ENCODE peak calls at places on chromosomes 16 and 17, in six cellular contexts. Z, B, D, X, Q and M are unnamed samples. For H3K4me1, the result is how much of the 10 kb centered on the place peaks cover.

GRCh38 chr17:10668771-10669170 is 11.7 kb upstream of the MYH3 start:
- DNase-seq in B (no peak), Q (peak), Z (no peak), X (no peak), D (no peak), M (peak)

GRCh38 chr17:71801301-71801700 is 319.5 kb upstream of the SOX9 start:
- DNase-seq in B (no peak), D (no peak), Z (no peak), X (no peak), Q (no peak), M (peak)

GRCh38 chr17:50681260-50682200 is 26.2 kb downstream of the ANKRD40 start:
- DNase-seq in D (no peak), Z (peak), B (no peak), Q (peak), X (peak), M (peak)

GRCh38 chr16:67703626-67704025 is 15.5 kb downstream of the GFOD2 start:
- DNase-seq in X (no peak), Z (no peak), B (no peak), Q (no peak), D (no peak), M (no peak)

GRCh38 chr17:77453613-77454559 is 313.1 kb downstream of the SEC14L1 start:
- DNase-seq in B (no peak), Q (no peak), Z (peak), D (no peak), X (no peak), M (no peak)

GRCh38 chr16:89873822-89874689 is 664 bp downstream of the TCF25 start:
- DNase-seq in D (peak), X (peak), B (peak), Z (peak), Q (peak), M (peak)

GRCh38 chr17:75459590-75460267 is 3.3 kb downstream of the TMEM94 start:
- DNase-seq in X (no peak), D (no peak), Z (peak), Q (no peak), B (no peak), M (no peak)

GRCh38 chr16:67396775-67397450 is 3.6 kb upstream of the TPPP3 start:
- DNase-seq in X (no peak), Z (no peak), Q (no peak), B (no peak), D (no peak), M (no peak)

GRCh38 chr16:19710191-19710908 is 7.7 kb downstream of the KNOP1 start:
- DNase-seq in Z (no peak), Q (no peak), X (no peak), D (no peak), B (no peak), M (no peak)

GRCh38 chr16:3364774-3365427 is 9.2 kb downstream of the OR2C1 start:
- DNase-seq in Z (peak), D (peak), Q (peak), X (peak), B (peak), M (peak)

GRCh38 chr17:37483311-37484039 is 6.2 kb upstream of the DUSP14 start:
- DNase-seq in D (no peak), X (peak), Q (peak), B (no peak), Z (no peak), M (peak)

GRCh38 chr17:82173351-82174041 is 39.1 kb downstream of the CCDC57 start:
- DNase-seq in Q (no peak), B (no peak), Z (no peak), X (no peak), D (no peak), M (no peak)

GRCh38 chr17:32596666-32597065 is 109.9 kb downstream of the CDK5R1 start:
- DNase-seq in X (no peak), B (no peak), Q (peak), Z (no peak), D (no peak), M (peak)

GRCh38 chr17:83067718-83068261 is 11.6 kb upstream of the METRNL start:
- DNase-seq in B (no peak), X (no peak), Z (no peak), D (no peak), Q (peak), M (peak)

GRCh38 chr17:15507001-15507400 is 39.6 kb upstream of the CDRT4 start:
- DNase-seq in B (no peak), Z (no peak), D (no peak), Q (no peak), X (no peak), M (no peak)

GRCh38 chr16:9957002-9957401 is 225.2 kb downstream of the GRIN2A start:
- DNase-seq in Q (no peak), X (no peak), B (no peak), Z (no peak), D (no peak), M (no peak)

GRCh38 chr17:45171338-45172231 is 9.9 kb downstream of the HEXIM2 start:
- DNase-seq in Q (no peak), X (peak), B (peak), Z (peak), D (peak), M (peak)

GRCh38 chr17:81991684-81992513 is 14.5 kb downstream of the ASPSCR1 start:
- DNase-seq in Z (peak), B (peak), Q (peak), D (no peak), X (peak), M (peak)

GRCh38 chr17:74431568-74432483 is at the start of gene GPRC5C:
- DNase-seq in Q (no peak), B (peak), D (peak), Z (peak), X (peak), M (peak)

GRCh38 chr17:15494821-15495220 is 27.4 kb upstream of the CDRT4 start:
- DNase-seq in X (no peak), Q (no peak), Z (no peak), D (no peak), B (no peak), M (no peak)

GRCh38 chr17:49249292-49249794 is 18.8 kb upstream of the PHOSPHO1 start:
- DNase-seq in D (no peak), Q (no peak), X (peak), B (no peak), Z (no peak), M (peak)

GRCh38 chr17:62616993-62617893 is 10.2 kb upstream of the MRC2 start:
- DNase-seq in B (no peak), Q (peak), X (no peak), D (no peak), Z (no peak), M (peak)

GRCh38 chr17:38914741-38915638 is 10.4 kb upstream of the LASP1NB start:
- DNase-seq in B (no peak), Z (peak), X (no peak), Q (no peak), D (peak), M (no peak)

GRCh38 chr17:38510424-38511125 is 82.3 kb downstream of the ARHGAP23 start:
- DNase-seq in Z (peak), Q (no peak), X (no peak), D (peak), B (no peak), M (no peak)

GRCh38 chr16:6427621-6428020 is 905.0 kb upstream of the RBFOX1 start:
- DNase-seq in D (no peak), B (no peak), Z (no peak), X (no peak), Q (no peak), M (no peak)

GRCh38 chr17:37701424-37702020 is 43.3 kb downstream of the HNF1B start:
- DNase-seq in Q (no peak), D (no peak), X (no peak), Z (peak), B (peak), M (peak)

GRCh38 chr16:50204426-50205108 is 51.5 kb downstream of the TENT4B start:
- DNase-seq in Q (no peak), X (no peak), Z (no peak), B (no peak), D (no peak), M (peak)

GRCh38 chr16:50207652-50208051 is 54.5 kb downstream of the TENT4B start:
- DNase-seq in Q (peak), B (no peak), D (no peak), X (peak), Z (no peak), M (peak)

GRCh38 chr16:50210266-50211038 is 55.9 kb upstream of the ADCY7 start:
- DNase-seq in X (peak), D (peak), Z (peak), Q (peak), B (peak), M (peak)

GRCh38 chr16:50209548-50210265 is 56.6 kb downstream of the TENT4B start:
- DNase-seq in Q (no peak), Z (peak), D (no peak), B (no peak), X (no peak), M (no peak)

DNA sequence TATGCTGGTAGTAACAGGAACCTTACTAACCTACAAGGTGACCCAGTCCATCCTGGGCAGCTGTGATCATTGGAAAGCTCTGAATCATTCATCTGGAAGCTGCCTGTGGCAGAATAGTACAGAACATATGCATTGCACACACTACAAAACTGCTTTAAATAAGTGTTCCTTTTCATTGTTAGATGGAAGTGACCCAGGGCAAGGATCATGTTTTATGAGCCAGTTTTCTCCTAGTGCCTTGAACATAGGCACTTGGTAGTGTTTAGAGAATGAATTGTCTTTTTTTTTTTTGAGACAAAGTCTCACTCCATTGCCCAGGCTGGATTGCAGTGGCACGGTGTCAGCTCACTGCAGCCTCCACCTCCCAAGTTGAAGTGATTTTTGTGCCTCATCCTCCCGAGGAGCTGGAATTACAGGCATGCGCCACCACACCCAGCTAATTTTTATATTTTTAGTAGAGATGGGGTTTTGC is 55.4 kb downstream of the TENT4B start:
- DNase-seq in B (no peak), Z (peak), Q (peak), D (no peak), X (no peak), M (peak)
- H3K4me1 ChIP-seq in B (under half), Z (under half), Q (under half), D (under half), X (half or more), M (half or more)

GRCh38 chr17:57867126-57867525 is 17.3 kb upstream of the MRPS23 start:
- DNase-seq in X (no peak), B (no peak), Q (no peak), D (no peak), Z (no peak), M (no peak)
- H3K4me1 ChIP-seq in X (under half), B (under half), Q (under half), D (under half), Z (under half), M (under half)

DNA sequence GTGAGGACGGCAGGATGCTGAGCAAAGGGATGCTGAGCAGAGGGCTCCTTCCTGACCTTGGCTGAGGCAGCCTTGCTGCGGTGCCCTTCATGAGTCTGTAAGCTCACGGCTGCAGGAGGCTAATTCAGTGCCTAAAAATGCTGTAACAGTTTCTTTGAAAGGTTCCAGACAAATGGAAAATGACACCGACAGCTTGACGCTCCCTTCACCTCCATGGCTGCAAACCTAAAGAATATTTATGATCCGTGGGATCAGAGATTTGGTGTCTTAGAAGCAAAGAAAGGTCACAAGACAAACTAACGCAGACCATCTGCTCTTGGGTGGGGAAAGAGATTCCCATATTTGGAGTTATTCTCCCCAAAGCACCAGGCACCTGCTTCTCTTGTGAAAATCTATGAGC is 27.9 kb downstream of the TOM1L2 start:
- DNase-seq in Z (no peak), Q (no peak), B (no peak), X (no peak), D (no peak), M (no peak)
- H3K4me1 ChIP-seq in Z (under half), Q (under half), B (under half), X (half or more), D (under half), M (half or more)

GRCh38 chr16:13913374-13914292 is 6.3 kb upstream of the ERCC4 start:
- DNase-seq in B (no peak), D (no peak), X (no peak), Z (no peak), Q (no peak), M (no peak)
- H3K4me1 ChIP-seq in B (under half), D (under half), X (under half), Z (under half), Q (under half), M (under half)

GRCh38 chr16:88649195-88649923 is 1.5 kb downstream of the CYBA start:
- DNase-seq in X (no peak), B (no peak), Q (no peak), D (no peak), Z (peak), M (no peak)
- H3K4me1 ChIP-seq in X (under half), B (under half), Q (under half), D (under half), Z (under half), M (under half)

DNA sequence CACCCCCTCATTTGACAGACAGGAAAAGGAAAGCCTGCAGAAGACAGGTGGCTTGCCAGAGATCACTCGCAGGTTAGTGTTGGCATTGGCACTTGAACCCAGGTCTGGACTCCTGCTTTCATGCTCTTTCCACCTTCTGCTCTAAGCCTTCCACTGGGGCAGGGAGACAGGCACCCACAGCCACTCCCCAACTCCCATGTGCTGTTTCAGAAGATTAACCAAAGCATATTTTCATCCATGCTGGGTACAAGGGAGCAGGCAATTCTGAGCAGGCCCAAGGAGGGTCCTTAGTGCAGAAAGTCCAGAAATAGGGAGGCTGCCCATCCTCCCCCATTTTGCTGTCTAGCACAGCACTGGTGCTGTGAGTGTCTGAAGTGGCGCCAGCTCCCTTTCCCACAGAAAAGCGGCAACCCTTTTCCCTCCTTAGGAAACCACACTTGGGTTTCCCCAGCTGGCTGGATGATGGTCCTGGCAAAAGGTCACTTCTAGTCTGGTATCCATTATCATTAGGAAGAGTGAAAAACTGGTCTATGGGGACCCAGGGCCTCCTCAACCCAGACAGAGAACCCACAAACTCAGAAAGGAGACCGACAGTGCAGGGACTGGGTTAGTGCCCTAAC is 2.0 kb upstream of the CAVIN1 start:
- DNase-seq in X (no peak), D (no peak), Q (peak), Z (no peak), B (no peak), M (peak)
- H3K4me1 ChIP-seq in X (under half), D (under half), Q (under half), Z (under half), B (under half), M (under half)

DNA sequence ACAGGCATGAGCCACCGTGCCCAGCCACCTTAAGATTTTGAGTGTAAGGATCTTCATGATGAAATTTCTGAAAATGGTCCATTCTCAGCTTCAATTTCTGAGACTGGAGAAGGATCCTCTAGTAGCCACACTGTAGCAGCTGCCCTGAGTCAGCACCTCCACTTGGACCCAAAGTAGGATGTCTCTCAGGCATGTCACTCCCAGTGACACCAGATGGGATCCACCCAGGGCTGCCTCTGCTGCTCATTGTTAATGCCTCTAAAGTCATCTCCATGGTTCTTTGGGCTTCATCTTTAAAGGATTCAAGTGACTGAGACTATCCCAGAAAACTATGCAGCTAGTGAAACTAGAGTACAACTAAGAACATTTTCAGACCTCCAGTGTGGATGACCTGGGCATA is 7.9 kb downstream of the PLD6 start:
- DNase-seq in Q (no peak), Z (no peak), D (no peak), X (no peak), B (no peak), M (peak)
- H3K4me1 ChIP-seq in Q (under half), Z (under half), D (under half), X (under half), B (under half), M (under half)

DNA sequence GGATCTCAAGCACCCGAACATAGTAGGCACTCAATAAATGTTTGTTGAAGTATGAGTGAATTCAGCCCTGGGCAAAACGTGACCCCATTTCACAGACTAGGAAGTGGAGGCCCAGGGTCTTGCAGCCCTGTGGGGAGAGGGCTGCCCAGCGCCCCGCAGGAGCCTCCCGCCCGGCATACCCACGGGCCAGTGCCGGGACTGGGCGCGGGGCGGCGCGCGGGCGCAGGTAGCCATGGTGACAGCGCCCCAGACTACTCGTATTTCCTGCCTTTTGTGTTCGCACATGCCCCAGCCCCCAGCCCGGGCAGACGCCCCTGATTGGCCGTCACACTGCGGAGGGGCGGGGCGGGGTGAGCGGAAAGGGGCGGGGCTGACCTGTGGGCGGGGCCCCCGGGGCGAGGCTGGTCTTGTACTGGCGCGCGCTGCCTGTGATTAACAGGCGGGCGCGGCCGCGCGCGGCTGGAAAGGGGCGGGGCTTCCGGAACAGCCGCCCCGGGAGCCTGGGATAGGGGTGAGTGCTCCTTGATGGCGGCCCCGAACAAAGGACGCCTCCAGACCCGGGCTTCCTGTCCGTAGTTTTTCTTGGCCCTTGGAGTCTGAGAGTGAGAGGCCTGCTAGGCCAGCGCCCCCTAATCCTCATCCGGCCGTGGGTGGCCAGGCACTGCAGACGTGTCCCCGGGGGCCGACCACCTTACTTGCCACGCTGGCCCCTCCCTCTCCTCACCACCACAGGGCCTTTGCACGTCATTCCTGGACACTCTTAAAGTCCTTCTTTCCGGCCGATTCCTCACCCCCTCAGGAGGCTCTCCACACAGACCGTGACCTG is 71.0 kb downstream of the RAI1 start:
- DNase-seq in D (peak), X (peak), B (peak), Z (peak), Q (peak), M (peak)
- H3K4me1 ChIP-seq in D (under half), X (half or more), B (under half), Z (under half), Q (under half), M (under half)

DNA sequence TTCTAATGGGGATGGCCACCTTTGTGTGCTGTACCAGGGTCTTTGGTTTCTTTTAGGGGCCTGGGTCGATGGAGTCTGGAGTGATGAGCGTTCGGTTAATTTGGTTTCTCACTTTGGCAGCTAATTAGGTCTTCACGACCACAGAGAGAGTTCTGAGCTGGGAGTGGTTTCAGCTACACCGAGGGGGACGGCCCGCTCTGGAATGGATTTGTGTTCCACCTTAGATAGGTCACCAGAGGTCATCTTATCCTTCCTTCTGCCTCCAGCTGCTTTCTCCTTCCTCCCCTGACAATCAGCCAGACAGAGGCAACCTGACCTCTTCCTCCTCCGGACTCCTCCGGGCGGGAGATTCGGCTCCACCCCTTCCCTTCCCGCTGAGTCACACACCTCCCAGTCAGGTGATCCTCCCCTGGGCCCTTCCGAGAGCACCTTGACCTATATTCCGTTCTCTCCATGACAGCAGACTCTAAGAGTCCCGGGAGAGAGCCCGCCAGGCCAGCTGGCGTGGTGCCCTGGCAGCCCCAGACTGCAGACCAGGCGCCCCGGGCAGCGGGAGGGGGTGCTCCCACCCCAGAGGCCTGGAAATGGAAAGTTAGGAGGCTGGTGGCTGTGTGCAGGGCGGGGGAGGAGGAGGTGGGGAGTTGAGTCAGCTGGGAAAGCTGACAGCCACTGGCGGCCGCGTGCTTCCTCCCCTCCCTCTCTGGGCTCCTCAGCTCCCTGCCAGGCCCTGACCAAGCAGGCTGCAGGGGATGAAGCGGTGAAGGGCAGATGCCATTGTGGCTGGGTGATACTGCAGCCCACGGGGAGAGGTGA is 44.7 kb downstream of the CHD9 start:
- DNase-seq in D (peak), X (peak), Z (peak), Q (peak), B (peak), M (peak)
- H3K4me1 ChIP-seq in D (under half), X (half or more), Z (under half), Q (under half), B (under half), M (under half)